ENCODE peak calls at places on chromosomes 1 and 21, in eight cellular contexts. H is foreskin fibroblast, W is lung microvascular endothelial cell, X is NCI-H1417 treated with DMSO at 0.1 percent for 48 hours, J is epithelial cell of prostate, R is HuH-7.5, M is tibial artery, A is HFFc6. Q is an unnamed sample.

GRCh38 chr1:159015440-159015909 is 5.8 kb downstream of the IFI16 start:
- DNase-seq in H (peak), W (peak), X (no peak), J (peak), R (no peak), M (peak), A (peak), Q (peak)

GRCh38 chr1:13582713-13583443 is 754 bp upstream of the PDPN start:
- DNase-seq in H (no peak), W (no peak), X (no peak), J (no peak), R (no peak), M (no peak), A (no peak), Q (no peak)

GRCh38 chr1:196910208-196910607 is 22.4 kb downstream of the CFHR4 start:
- DNase-seq in H (peak), W (peak), X (no peak), J (no peak), R (no peak), M (no peak), A (peak), Q (no peak)

GRCh38 chr21:26572026-26572425 is 1.1 kb downstream of the CYYR1 start:
- DNase-seq in H (no peak), W (no peak), X (no peak), J (no peak), R (no peak), M (no peak), A (no peak), Q (no peak)

GRCh38 chr1:43783671-43784205 is 76.4 kb downstream of the ST3GAL3 start:
- DNase-seq in H (peak), W (peak), X (no peak), J (peak), R (no peak), M (no peak), A (peak), Q (no peak)

GRCh38 chr1:233211595-233211994 is 83.9 kb downstream of the PCNX2 start:
- DNase-seq in H (peak), W (no peak), X (no peak), J (no peak), R (no peak), M (no peak), A (peak), Q (no peak)

GRCh38 chr1:106678661-106679060 is 377.8 kb upstream of the PRMT6 start:
- DNase-seq in H (peak), W (no peak), X (no peak), J (no peak), R (no peak), M (no peak), A (no peak), Q (no peak)

GRCh38 chr1:2354511-2355407 is 36.6 kb downstream of the MORN1 start:
- DNase-seq in H (no peak), W (no peak), X (no peak), J (no peak), R (no peak), M (no peak), A (no peak), Q (no peak)

GRCh38 chr21:29360799-29361765 is 62.4 kb downstream of the BACH1 start:
- DNase-seq in H (no peak), W (no peak), X (peak), J (no peak), R (no peak), M (no peak), A (no peak), Q (no peak)

GRCh38 chr1:224933584-224933983 is 4.1 kb downstream of the DNAH14 start:
- DNase-seq in H (no peak), W (no peak), X (no peak), J (no peak), R (no peak), M (no peak), A (no peak), Q (no peak)

GRCh38 chr1:19610282-19610978 is 33.7 kb upstream of the NBL1 start:
- DNase-seq in H (no peak), W (no peak), X (no peak), J (no peak), R (no peak), M (no peak), A (no peak), Q (no peak)

GRCh38 chr1:100009458-100009857 is 39.7 kb downstream of the SLC35A3 start:
- DNase-seq in H (peak), W (no peak), X (no peak), J (no peak), R (no peak), M (no peak), A (peak), Q (no peak)

GRCh38 chr1:226002667-226003501 is 3.7 kb upstream of the SDE2 start:
- DNase-seq in H (peak), W (peak), X (no peak), J (no peak), R (no peak), M (peak), A (peak), Q (no peak)

GRCh38 chr1:244154882-244155531 is 103.9 kb downstream of the ZBTB18 start:
- DNase-seq in H (peak), W (no peak), X (no peak), J (no peak), R (no peak), M (no peak), A (no peak), Q (no peak)

GRCh38 chr1:66012076-66012769 is 219.5 kb downstream of the PDE4B start:
- DNase-seq in H (peak), W (no peak), X (no peak), J (no peak), R (no peak), M (no peak), A (no peak), Q (no peak)

GRCh38 chr1:174659823-174660222 is 212.1 kb downstream of the GPR52 start:
- DNase-seq in H (peak), W (peak), X (no peak), J (peak), R (no peak), M (no peak), A (peak), Q (no peak)

GRCh38 chr1:234768569-234769283 is 158.7 kb upstream of the IRF2BP2 start:
- DNase-seq in H (no peak), W (no peak), X (no peak), J (no peak), R (no peak), M (no peak), A (no peak), Q (no peak)

GRCh38 chr1:39205102-39205780 is 746 bp downstream of the MACF1 start:
- DNase-seq in H (peak), W (peak), X (no peak), J (no peak), R (no peak), M (peak), A (peak), Q (no peak)

GRCh38 chr1:75034376-75034775 is 99.8 kb upstream of the LHX8 start:
- DNase-seq in H (no peak), W (no peak), X (no peak), J (no peak), R (no peak), M (no peak), A (no peak), Q (no peak)

GRCh38 chr1:39268112-39268581 is 63.7 kb downstream of the MACF1 start:
- DNase-seq in H (peak), W (peak), X (peak), J (no peak), R (no peak), M (peak), A (peak), Q (no peak)

GRCh38 chr1:32828341-32828740 is 10.9 kb downstream of the S100PBP start:
- DNase-seq in H (peak), W (peak), X (no peak), J (no peak), R (no peak), M (no peak), A (peak), Q (no peak)

GRCh38 chr1:221696045-221696444 is 45.8 kb downstream of the DUSP10 start:
- DNase-seq in H (peak), W (no peak), X (no peak), J (no peak), R (no peak), M (no peak), A (peak), Q (no peak)

GRCh38 chr1:40958210-40958609 is 21.3 kb upstream of the CTPS1 start:
- DNase-seq in H (no peak), W (no peak), X (no peak), J (no peak), R (no peak), M (no peak), A (no peak), Q (no peak)

GRCh38 chr1:23984417-23985186 is 4.5 kb upstream of the SRSF10 start:
- DNase-seq in H (peak), W (peak), X (no peak), J (peak), R (no peak), M (no peak), A (peak), Q (no peak)

GRCh38 chr1:26021647-26022403 is at the start of gene EXTL1:
- DNase-seq in H (peak), W (no peak), X (no peak), J (no peak), R (no peak), M (no peak), A (peak), Q (no peak)

GRCh38 chr1:59967780-59968179 is 41.2 kb upstream of the CYP2J2 start:
- DNase-seq in H (no peak), W (no peak), X (no peak), J (no peak), R (no peak), M (no peak), A (no peak), Q (no peak)

GRCh38 chr1:178310685-178311105 is 186.1 kb downstream of the CLEC20A start:
- DNase-seq in H (peak), W (peak), X (peak), J (no peak), R (peak), M (no peak), A (peak), Q (peak)

GRCh38 chr1:56934400-56935080 is 31.3 kb downstream of the C8B start:
- DNase-seq in H (peak), W (no peak), X (no peak), J (no peak), R (no peak), M (no peak), A (peak), Q (no peak)

GRCh38 chr1:109198745-109199144 is 15.0 kb upstream of the SARS1 start:
- DNase-seq in H (peak), W (peak), X (no peak), J (no peak), R (no peak), M (no peak), A (peak), Q (no peak)

GRCh38 chr1:28602536-28603439 is 10.7 kb downstream of the RAB42 start:
- DNase-seq in H (peak), W (peak), X (no peak), J (no peak), R (peak), M (peak), A (peak), Q (no peak)

GRCh38 chr1:223010552-223011229 is 132.4 kb downstream of the TLR5 start:
- DNase-seq in H (peak), W (no peak), X (no peak), J (no peak), R (no peak), M (no peak), A (peak), Q (no peak)

GRCh38 chr1:28280501-28280900 is 21.2 kb downstream of the SESN2 start:
- DNase-seq in H (no peak), W (peak), X (no peak), J (no peak), R (no peak), M (no peak), A (no peak), Q (no peak)

GRCh38 chr1:56948403-56949023 is 17.3 kb downstream of the C8B start:
- DNase-seq in H (peak), W (no peak), X (no peak), J (no peak), R (no peak), M (no peak), A (peak), Q (no peak)

GRCh38 chr1:64243757-64244080 is 40.3 kb downstream of the UBE2U start:
- DNase-seq in H (no peak), W (no peak), X (no peak), J (no peak), R (no peak), M (no peak), A (no peak), Q (no peak)

GRCh38 chr1:13951793-13952751 is 252.1 kb downstream of the PRDM2 start:
- DNase-seq in H (peak), W (no peak), X (no peak), J (no peak), R (no peak), M (no peak), A (no peak), Q (no peak)

GRCh38 chr1:221335161-221336101 is 406.5 kb downstream of the DUSP10 start:
- DNase-seq in H (peak), W (peak), X (no peak), J (peak), R (no peak), M (peak), A (peak), Q (no peak)

Q was measured in 8988T.